ENCODE peak calls at places on chromosome 18, in seven cellular contexts. One of them, this sample, is unnamed. For H3K9me3, the result is how much of the 10 kb centered on the place peaks cover.

GRCh38 chr18:8771930-8772329 is 66.6 kb downstream of the MTCL1 start:
- DNase-seq in prostate gland: no peak
- DNase-seq in uterus: no peak
- DNase-seq in heart left ventricle: peak
- DNase-seq in Peyer's patch: no peak
- DNase-seq in WERI-Rb-1: no peak
- DNase-seq in IMR-90: no peak
- DNase-seq in this sample: no peak

GRCh38 chr18:23982154-23983071 is 32.1 kb upstream of the TTC39C start:
- DNase-seq in prostate gland: no peak
- DNase-seq in uterus: peak
- DNase-seq in heart left ventricle: peak
- DNase-seq in Peyer's patch: no peak
- DNase-seq in WERI-Rb-1: peak
- DNase-seq in IMR-90: peak
- DNase-seq in this sample: no peak

GRCh38 chr18:27861539-27861938 is 315.4 kb downstream of the CDH2 start:
- DNase-seq in prostate gland: no peak
- DNase-seq in uterus: no peak
- DNase-seq in heart left ventricle: no peak
- DNase-seq in Peyer's patch: no peak
- DNase-seq in WERI-Rb-1: peak
- DNase-seq in IMR-90: no peak
- DNase-seq in this sample: no peak

GRCh38 chr18:49155857-49156256 is 205.1 kb upstream of the SMAD7 start:
- DNase-seq in prostate gland: no peak
- DNase-seq in uterus: no peak
- DNase-seq in heart left ventricle: no peak
- DNase-seq in Peyer's patch: no peak
- DNase-seq in WERI-Rb-1: no peak
- DNase-seq in IMR-90: no peak
- DNase-seq in this sample: no peak

GRCh38 chr18:73283032-73283431 is 415.2 kb upstream of the NETO1 start:
- DNase-seq in prostate gland: no peak
- DNase-seq in uterus: no peak
- DNase-seq in heart left ventricle: no peak
- DNase-seq in Peyer's patch: no peak
- DNase-seq in WERI-Rb-1: no peak
- DNase-seq in IMR-90: peak
- DNase-seq in this sample: no peak

GRCh38 chr18:26621161-26622026 is 73.0 kb upstream of the KCTD1 start:
- DNase-seq in prostate gland: peak
- DNase-seq in uterus: no peak
- DNase-seq in heart left ventricle: peak
- DNase-seq in Peyer's patch: no peak
- DNase-seq in WERI-Rb-1: peak
- DNase-seq in IMR-90: no peak
- DNase-seq in this sample: peak

GRCh38 chr18:7548721-7549120 is 18.4 kb upstream of the PTPRM start:
- DNase-seq in prostate gland: no peak
- DNase-seq in uterus: no peak
- DNase-seq in heart left ventricle: no peak
- DNase-seq in Peyer's patch: no peak
- DNase-seq in WERI-Rb-1: no peak
- DNase-seq in IMR-90: no peak
- DNase-seq in this sample: no peak

GRCh38 chr18:649341-649740 is 8.1 kb upstream of the TYMS start:
- DNase-seq in prostate gland: no peak
- DNase-seq in uterus: no peak
- DNase-seq in heart left ventricle: no peak
- DNase-seq in Peyer's patch: no peak
- DNase-seq in WERI-Rb-1: no peak
- DNase-seq in IMR-90: peak
- DNase-seq in this sample: no peak

GRCh38 chr18:59172664-59173249 is 33.1 kb downstream of the SEC11C start:
- DNase-seq in prostate gland: no peak
- DNase-seq in uterus: no peak
- DNase-seq in heart left ventricle: no peak
- DNase-seq in Peyer's patch: no peak
- DNase-seq in WERI-Rb-1: no peak
- DNase-seq in IMR-90: no peak
- DNase-seq in this sample: no peak

GRCh38 chr18:49845629-49846252 is 32.4 kb upstream of the ACAA2 start:
- DNase-seq in prostate gland: no peak
- DNase-seq in uterus: no peak
- DNase-seq in heart left ventricle: peak
- DNase-seq in Peyer's patch: no peak
- DNase-seq in WERI-Rb-1: no peak
- DNase-seq in IMR-90: no peak
- DNase-seq in this sample: no peak

GRCh38 chr18:12091742-12092141 is 1.9 kb upstream of the ANKRD62 start:
- DNase-seq in prostate gland: no peak
- DNase-seq in uterus: no peak
- DNase-seq in heart left ventricle: no peak
- DNase-seq in Peyer's patch: no peak
- DNase-seq in WERI-Rb-1: no peak
- DNase-seq in IMR-90: no peak
- DNase-seq in this sample: no peak
- H3K27ac ChIP-seq in prostate gland: no peak
- H3K27ac ChIP-seq in uterus: no peak
- H3K27ac ChIP-seq in heart left ventricle: no peak
- H3K27ac ChIP-seq in Peyer's patch: no peak
- H3K27ac ChIP-seq in WERI-Rb-1: no peak
- H3K27ac ChIP-seq in IMR-90: no peak
- H3K27ac ChIP-seq in this sample: no peak

GRCh38 chr18:50862401-50862800 is 16.5 kb upstream of the ME2 start:
- DNase-seq in prostate gland: no peak
- DNase-seq in uterus: no peak
- DNase-seq in heart left ventricle: no peak
- DNase-seq in Peyer's patch: no peak
- DNase-seq in WERI-Rb-1: no peak
- DNase-seq in IMR-90: no peak
- DNase-seq in this sample: no peak

GRCh38 chr18:50870138-50870845 is 8.6 kb upstream of the ME2 start:
- DNase-seq in prostate gland: peak
- DNase-seq in uterus: no peak
- DNase-seq in heart left ventricle: no peak
- DNase-seq in Peyer's patch: no peak
- DNase-seq in WERI-Rb-1: no peak
- DNase-seq in IMR-90: peak
- DNase-seq in this sample: peak

GRCh38 chr18:50869150-50869549 is 9.8 kb upstream of the ME2 start:
- DNase-seq in prostate gland: no peak
- DNase-seq in uterus: no peak
- DNase-seq in heart left ventricle: no peak
- DNase-seq in Peyer's patch: no peak
- DNase-seq in WERI-Rb-1: no peak
- DNase-seq in IMR-90: no peak
- DNase-seq in this sample: no peak

GRCh38 chr18:50863840-50864239 is 15.1 kb upstream of the ME2 start:
- DNase-seq in prostate gland: no peak
- DNase-seq in uterus: no peak
- DNase-seq in heart left ventricle: no peak
- DNase-seq in Peyer's patch: no peak
- DNase-seq in WERI-Rb-1: no peak
- DNase-seq in IMR-90: no peak
- DNase-seq in this sample: no peak

DNA sequence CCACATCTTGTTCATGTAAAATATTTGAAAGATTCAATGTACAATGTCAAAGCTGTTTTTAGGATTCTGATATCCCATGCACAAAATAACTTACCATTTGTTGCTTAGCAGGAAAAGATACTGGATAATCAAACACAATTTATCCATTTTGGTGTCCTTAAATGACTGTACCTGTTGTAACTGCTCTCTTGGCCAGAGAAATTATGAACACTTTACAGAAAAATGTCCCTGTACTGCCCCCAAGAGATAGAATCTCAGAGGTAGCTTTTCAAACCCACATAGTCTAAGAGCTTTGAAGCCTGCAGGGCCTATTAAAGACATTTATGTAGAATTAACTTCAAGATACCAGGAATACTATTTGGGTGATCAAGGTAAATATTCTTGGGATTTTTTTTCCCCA is 12.2 kb upstream of the ME2 start:
- DNase-seq in prostate gland: no peak
- DNase-seq in uterus: no peak
- DNase-seq in heart left ventricle: no peak
- DNase-seq in Peyer's patch: no peak
- DNase-seq in WERI-Rb-1: no peak
- DNase-seq in IMR-90: no peak
- DNase-seq in this sample: no peak
- TF ChIP-seq CTCF in prostate gland: no peak
- TF ChIP-seq CTCF in uterus: no peak
- TF ChIP-seq CTCF in heart left ventricle: no peak
- TF ChIP-seq CTCF in Peyer's patch: peak
- TF ChIP-seq CTCF in WERI-Rb-1: peak
- TF ChIP-seq CTCF in IMR-90: peak
- TF ChIP-seq CTCF in this sample: no peak

DNA sequence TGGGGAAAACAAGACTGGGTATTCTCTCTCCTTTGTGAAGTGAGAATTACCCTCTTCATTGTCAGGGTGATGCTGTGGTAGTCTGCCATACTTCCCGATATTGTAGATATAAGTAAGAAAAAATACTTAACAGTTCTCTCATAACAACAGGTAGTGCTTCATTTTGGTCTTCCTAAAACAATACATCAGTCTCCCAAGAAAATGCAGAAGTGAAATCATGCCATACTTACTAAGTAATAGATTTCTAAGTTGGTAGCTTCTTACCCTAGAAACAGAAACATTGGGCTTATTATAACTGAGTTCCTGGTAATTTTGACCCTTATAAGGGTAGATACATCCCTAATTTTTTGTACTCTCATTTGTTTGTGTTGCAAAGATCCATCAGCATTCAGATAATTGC is 460.7 kb upstream of the DCC start:
- DNase-seq in prostate gland: no peak
- DNase-seq in uterus: no peak
- DNase-seq in heart left ventricle: no peak
- DNase-seq in Peyer's patch: no peak
- DNase-seq in WERI-Rb-1: no peak
- DNase-seq in IMR-90: no peak
- DNase-seq in this sample: no peak
- H3K9me3 ChIP-seq in prostate gland: under half
- H3K9me3 ChIP-seq in uterus: under half
- H3K9me3 ChIP-seq in heart left ventricle: under half
- H3K9me3 ChIP-seq in Peyer's patch: under half
- H3K9me3 ChIP-seq in WERI-Rb-1: under half
- H3K9me3 ChIP-seq in IMR-90: under half
- H3K9me3 ChIP-seq in this sample: under half

DNA sequence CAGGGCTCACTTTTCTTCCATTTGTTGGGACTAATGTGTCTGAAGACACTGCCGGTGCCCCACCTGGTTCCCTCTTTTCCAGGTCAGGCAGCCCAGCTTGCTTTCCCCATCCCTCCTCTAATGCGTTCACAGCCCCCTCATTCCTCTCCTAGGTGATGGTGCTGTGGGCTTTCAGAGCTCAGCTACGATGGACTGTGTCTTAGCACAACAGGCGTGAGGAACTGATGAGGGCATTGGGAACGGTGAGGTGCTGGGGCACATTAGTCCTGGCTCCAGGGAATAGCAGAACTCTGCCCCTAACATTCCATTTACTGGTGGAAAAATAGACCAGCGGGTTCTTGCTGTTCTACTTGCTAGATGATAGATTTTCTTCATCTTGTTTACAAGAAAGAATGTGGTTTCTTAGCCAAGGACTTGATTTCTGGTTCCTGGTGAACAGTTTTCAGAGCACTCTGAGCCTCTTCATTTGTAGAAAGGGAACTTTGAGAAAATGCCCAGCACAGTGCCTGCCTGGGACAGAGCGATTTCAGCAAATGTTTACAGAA is 42.4 kb downstream of the LDLRAD4 start:
- DNase-seq in prostate gland: no peak
- DNase-seq in uterus: no peak
- DNase-seq in heart left ventricle: no peak
- DNase-seq in Peyer's patch: no peak
- DNase-seq in WERI-Rb-1: no peak
- DNase-seq in IMR-90: no peak
- DNase-seq in this sample: no peak
- H3K27ac ChIP-seq in prostate gland: peak
- H3K27ac ChIP-seq in uterus: no peak
- H3K27ac ChIP-seq in heart left ventricle: no peak
- H3K27ac ChIP-seq in Peyer's patch: no peak
- H3K27ac ChIP-seq in WERI-Rb-1: no peak
- H3K27ac ChIP-seq in IMR-90: no peak
- H3K27ac ChIP-seq in this sample: peak

GRCh38 chr18:44903327-44903726 is 222.6 kb downstream of the SETBP1 start:
- DNase-seq in prostate gland: no peak
- DNase-seq in uterus: no peak
- DNase-seq in heart left ventricle: no peak
- DNase-seq in Peyer's patch: no peak
- DNase-seq in WERI-Rb-1: no peak
- DNase-seq in IMR-90: no peak
- DNase-seq in this sample: no peak

GRCh38 chr18:44900627-44901026 is 219.9 kb downstream of the SETBP1 start:
- DNase-seq in prostate gland: no peak
- DNase-seq in uterus: no peak
- DNase-seq in heart left ventricle: no peak
- DNase-seq in Peyer's patch: no peak
- DNase-seq in WERI-Rb-1: no peak
- DNase-seq in IMR-90: no peak
- DNase-seq in this sample: no peak

GRCh38 chr18:44898536-44898935 is 217.8 kb downstream of the SETBP1 start:
- DNase-seq in prostate gland: no peak
- DNase-seq in uterus: no peak
- DNase-seq in heart left ventricle: no peak
- DNase-seq in Peyer's patch: no peak
- DNase-seq in WERI-Rb-1: no peak
- DNase-seq in IMR-90: no peak
- DNase-seq in this sample: no peak

GRCh38 chr18:44899832-44900231 is 219.1 kb downstream of the SETBP1 start:
- DNase-seq in prostate gland: no peak
- DNase-seq in uterus: no peak
- DNase-seq in heart left ventricle: no peak
- DNase-seq in Peyer's patch: no peak
- DNase-seq in WERI-Rb-1: no peak
- DNase-seq in IMR-90: no peak
- DNase-seq in this sample: no peak

GRCh38 chr18:44901283-44901682 is 220.6 kb downstream of the SETBP1 start:
- DNase-seq in prostate gland: no peak
- DNase-seq in uterus: no peak
- DNase-seq in heart left ventricle: no peak
- DNase-seq in Peyer's patch: no peak
- DNase-seq in WERI-Rb-1: peak
- DNase-seq in IMR-90: no peak
- DNase-seq in this sample: no peak
- TF ChIP-seq CTCF in prostate gland: no peak
- TF ChIP-seq CTCF in uterus: no peak
- TF ChIP-seq CTCF in heart left ventricle: no peak
- TF ChIP-seq CTCF in Peyer's patch: peak
- TF ChIP-seq CTCF in WERI-Rb-1: peak
- TF ChIP-seq CTCF in IMR-90: peak
- TF ChIP-seq CTCF in this sample: peak

This sample was measured in lower lobe of right lung.